ENCODE peak calls at places on chromosomes 5 and 9, in nine cellular contexts. Q is fibroblast of mammary gland; T is aorta; A is AG20443; K is hypothalamus; G is cardiac fibroblast; B is Calu3; U is AG10803; D is CD8-positive, alpha-beta T cell. F is an unnamed sample.

GRCh38 chr5:39452846-39453245 is 28.1 kb upstream of the DAB2 start:
- DNase-seq in D (no peak), U (peak; percentile 79), B (no peak), Q (peak; percentile 42), K (no peak), T (no peak), A (no peak), G (peak; percentile 63), F (no peak)

GRCh38 chr5:96683392-96683791 is 21.2 kb downstream of the CAST start:
- DNase-seq in T (no peak), A (no peak), U (no peak), Q (peak; percentile 55), D (no peak), K (no peak), G (peak; percentile 63), B (no peak), F (no peak)

GRCh38 chr5:167478156-167478555 is 813.3 kb upstream of the WWC1 start:
- DNase-seq in Q (peak; percentile 29), T (no peak), K (no peak), B (no peak), D (no peak), G (no peak), A (no peak), U (peak; percentile 3), F (no peak)

GRCh38 chr9:128416014-128416413 is 4.6 kb upstream of the CERCAM start:
- DNase-seq in A (no peak), T (no peak), B (peak; percentile 57), K (no peak), G (no peak), Q (no peak), U (no peak), D (no peak), F (peak; percentile 76)

GRCh38 chr9:127049581-127049980 is 72.9 kb downstream of the ANGPTL2 start:
- DNase-seq in B (no peak), K (no peak), Q (peak; percentile 34), A (no peak), G (peak; percentile 64), U (no peak), D (no peak), T (no peak), F (no peak)

GRCh38 chr5:125505062-125505461 is 758.6 kb upstream of the ZNF608 start:
- DNase-seq in A (no peak), K (no peak), U (no peak), D (no peak), T (no peak), G (no peak), B (no peak), Q (no peak), F (no peak)

GRCh38 chr5:107218457-107219193 is 452.1 kb downstream of the EFNA5 start:
- DNase-seq in T (no peak), K (no peak), A (no peak), D (no peak), B (no peak), G (peak; percentile 75), U (peak; percentile 24), Q (peak; percentile 28), F (no peak)

GRCh38 chr5:139903805-139904565 is 108.4 kb downstream of the PSD2 start:
- DNase-seq in G (no peak), T (no peak), D (no peak), Q (no peak), B (peak; percentile 18), K (peak; percentile 69), A (peak; percentile 72), U (no peak), F (no peak)

GRCh38 chr5:177496111-177497010 is 1.0 kb downstream of the PDLIM7 start:
- DNase-seq in B (peak; percentile 88), Q (peak; percentile 92), K (peak; percentile 12), U (peak; percentile 89), T (peak; percentile 96), D (no peak), A (peak; percentile 88), G (peak; percentile 93), F (peak; percentile 86)

GRCh38 chr9:97567182-97567893 is 65.8 kb downstream of the TSTD2 start:
- DNase-seq in T (no peak), Q (no peak), D (no peak), B (no peak), K (no peak), U (no peak), A (no peak), G (no peak), F (no peak)

GRCh38 chr5:132378580-132378979 is 9.1 kb downstream of the SLC22A5 start:
- DNase-seq in A (no peak), Q (no peak), U (no peak), T (no peak), B (no peak), K (no peak), D (no peak), G (peak; percentile 13), F (no peak)

GRCh38 chr9:116274293-116274692 is 120.7 kb downstream of the PAPPA start:
- DNase-seq in G (peak; percentile 81), A (no peak), U (no peak), Q (peak; percentile 92), T (no peak), B (no peak), K (no peak), D (no peak), F (no peak)

GRCh38 chr9:130626249-130626982 is 38.0 kb upstream of the PRDM12 start:
- DNase-seq in A (no peak), G (no peak), B (no peak), U (no peak), D (no peak), K (no peak), T (no peak), Q (no peak), F (no peak)